ENCODE peak calls at places on chromosomes 12 and 14, in eight cellular contexts. One of them, this sample, is unnamed.

GRCh38 chr12:132071001-132071810 is 72.9 kb downstream of the DDX51 start:
- DNase-seq in A172: no peak
- DNase-seq in hypothalamus: no peak
- DNase-seq in GM04504: no peak
- DNase-seq in stimulated activated CD8-positive, alpha-beta memory T cell treated with anti-CD3 and anti-CD28 coated beads, Interleukin-12 subunit alpha, Interleukin-12 subunit beta, amount 100 ng/mL, for 1 hour: no peak
- DNase-seq in Ammon's horn: no peak
- DNase-seq in testis: no peak
- DNase-seq in ovary: no peak
- DNase-seq in this sample: no peak

GRCh38 chr12:67193705-67194104 is 75.5 kb upstream of the CAND1 start:
- DNase-seq in A172: peak
- DNase-seq in hypothalamus: no peak
- DNase-seq in GM04504: peak
- DNase-seq in stimulated activated CD8-positive, alpha-beta memory T cell treated with anti-CD3 and anti-CD28 coated beads, Interleukin-12 subunit alpha, Interleukin-12 subunit beta, amount 100 ng/mL, for 1 hour: no peak
- DNase-seq in Ammon's horn: no peak
- DNase-seq in testis: peak
- DNase-seq in ovary: no peak
- DNase-seq in this sample: peak

GRCh38 chr14:65019944-65020566 is 33.4 kb downstream of the FNTB start:
- DNase-seq in A172: peak
- DNase-seq in hypothalamus: no peak
- DNase-seq in GM04504: peak
- DNase-seq in stimulated activated CD8-positive, alpha-beta memory T cell treated with anti-CD3 and anti-CD28 coated beads, Interleukin-12 subunit alpha, Interleukin-12 subunit beta, amount 100 ng/mL, for 1 hour: no peak
- DNase-seq in Ammon's horn: peak
- DNase-seq in testis: peak
- DNase-seq in ovary: no peak
- DNase-seq in this sample: peak

GRCh38 chr12:17438141-17438540 is 651.9 kb downstream of the RERGL start:
- DNase-seq in A172: no peak
- DNase-seq in hypothalamus: no peak
- DNase-seq in GM04504: no peak
- DNase-seq in stimulated activated CD8-positive, alpha-beta memory T cell treated with anti-CD3 and anti-CD28 coated beads, Interleukin-12 subunit alpha, Interleukin-12 subunit beta, amount 100 ng/mL, for 1 hour: no peak
- DNase-seq in Ammon's horn: no peak
- DNase-seq in testis: no peak
- DNase-seq in ovary: no peak
- DNase-seq in this sample: no peak

GRCh38 chr14:39366460-39367386 is 65.5 kb downstream of the FBXO33 start:
- DNase-seq in A172: no peak
- DNase-seq in hypothalamus: no peak
- DNase-seq in GM04504: no peak
- DNase-seq in stimulated activated CD8-positive, alpha-beta memory T cell treated with anti-CD3 and anti-CD28 coated beads, Interleukin-12 subunit alpha, Interleukin-12 subunit beta, amount 100 ng/mL, for 1 hour: no peak
- DNase-seq in Ammon's horn: no peak
- DNase-seq in testis: no peak
- DNase-seq in ovary: no peak
- DNase-seq in this sample: no peak

GRCh38 chr14:68664225-68664681 is 128.6 kb downstream of the ZFP36L1 start:
- DNase-seq in A172: no peak
- DNase-seq in hypothalamus: no peak
- DNase-seq in GM04504: no peak
- DNase-seq in stimulated activated CD8-positive, alpha-beta memory T cell treated with anti-CD3 and anti-CD28 coated beads, Interleukin-12 subunit alpha, Interleukin-12 subunit beta, amount 100 ng/mL, for 1 hour: no peak
- DNase-seq in Ammon's horn: no peak
- DNase-seq in testis: no peak
- DNase-seq in ovary: no peak
- DNase-seq in this sample: no peak

GRCh38 chr12:53485955-53486729 is 13.1 kb downstream of the MAP3K12 start:
- DNase-seq in A172: no peak
- DNase-seq in hypothalamus: no peak
- DNase-seq in GM04504: no peak
- DNase-seq in stimulated activated CD8-positive, alpha-beta memory T cell treated with anti-CD3 and anti-CD28 coated beads, Interleukin-12 subunit alpha, Interleukin-12 subunit beta, amount 100 ng/mL, for 1 hour: no peak
- DNase-seq in Ammon's horn: no peak
- DNase-seq in testis: no peak
- DNase-seq in ovary: peak
- DNase-seq in this sample: no peak

GRCh38 chr14:50452285-50452684 is 55.6 kb upstream of the CDKL1 start:
- DNase-seq in A172: no peak
- DNase-seq in hypothalamus: no peak
- DNase-seq in GM04504: no peak
- DNase-seq in stimulated activated CD8-positive, alpha-beta memory T cell treated with anti-CD3 and anti-CD28 coated beads, Interleukin-12 subunit alpha, Interleukin-12 subunit beta, amount 100 ng/mL, for 1 hour: no peak
- DNase-seq in Ammon's horn: no peak
- DNase-seq in testis: no peak
- DNase-seq in ovary: no peak
- DNase-seq in this sample: no peak

GRCh38 chr14:97250925-97251324 is 453.7 kb downstream of the VRK1 start:
- DNase-seq in A172: no peak
- DNase-seq in hypothalamus: no peak
- DNase-seq in GM04504: no peak
- DNase-seq in stimulated activated CD8-positive, alpha-beta memory T cell treated with anti-CD3 and anti-CD28 coated beads, Interleukin-12 subunit alpha, Interleukin-12 subunit beta, amount 100 ng/mL, for 1 hour: no peak
- DNase-seq in Ammon's horn: no peak
- DNase-seq in testis: no peak
- DNase-seq in ovary: no peak
- DNase-seq in this sample: no peak

GRCh38 chr12:1306096-1306495 is 288.3 kb downstream of the FBXL14 start:
- DNase-seq in A172: no peak
- DNase-seq in hypothalamus: no peak
- DNase-seq in GM04504: no peak
- DNase-seq in stimulated activated CD8-positive, alpha-beta memory T cell treated with anti-CD3 and anti-CD28 coated beads, Interleukin-12 subunit alpha, Interleukin-12 subunit beta, amount 100 ng/mL, for 1 hour: no peak
- DNase-seq in Ammon's horn: no peak
- DNase-seq in testis: no peak
- DNase-seq in ovary: no peak
- DNase-seq in this sample: no peak

This sample was measured in amniotic stem cell.